ENCODE peak calls at places on chromosomes 13 and 19, in six cellular contexts. T is HEK293T, Q is H1, K is WTC11, H is HCT116, F is K562. D is an unnamed sample.

GRCh38 chr13:65456150-65456912 is 1773.8 kb downstream of the PCDH9 start:
- DNase-seq in T (no peak), Q (no peak), K (no peak), H (no peak), F (no peak), D (no peak)

GRCh38 chr13:21516806-21517205 is 57.7 kb upstream of the ZDHHC20 start:
- DNase-seq in T (no peak), Q (no peak), K (no peak), H (no peak), F (no peak), D (no peak)

GRCh38 chr19:3983936-3984583 is 1.2 kb downstream of the EEF2 start:
- DNase-seq in T (no peak), Q (no peak), K (no peak), H (no peak), F (peak), D (no peak)

GRCh38 chr13:21458457-21458815 is 667 bp downstream of the ZDHHC20 start:
- DNase-seq in T (peak), Q (no peak), K (peak), H (no peak), F (peak), D (no peak)

GRCh38 chr13:46492946-46493345 is 60.0 kb upstream of the LRCH1 start:
- DNase-seq in T (peak), Q (no peak), K (no peak), H (peak), F (peak), D (peak)

GRCh38 chr13:32040052-32040642 is 8.6 kb downstream of the FRY start:
- DNase-seq in T (no peak), Q (no peak), K (no peak), H (no peak), F (no peak), D (no peak)

GRCh38 chr13:113023217-113023597 is 54.2 kb downstream of the MCF2L start:
- DNase-seq in T (no peak), Q (no peak), K (no peak), H (no peak), F (peak), D (peak)

GRCh38 chr19:52492201-52492960 is 35.1 kb upstream of the ZNF808 start:
- DNase-seq in T (no peak), Q (peak), K (peak), H (no peak), F (peak), D (no peak)

GRCh38 chr13:70366720-70367119 is 258.5 kb upstream of the KLHL1 start:
- DNase-seq in T (no peak), Q (no peak), K (no peak), H (no peak), F (no peak), D (no peak)

GRCh38 chr13:48580185-48580803 is 47.4 kb upstream of the RCBTB2 start:
- DNase-seq in T (peak), Q (no peak), K (peak), H (peak), F (peak), D (peak)

GRCh38 chr13:30805132-30805537 is 69.8 kb downstream of the ALOX5AP start:
- DNase-seq in T (no peak), Q (no peak), K (no peak), H (no peak), F (no peak), D (peak)

GRCh38 chr13:28179974-28180373 is 41.6 kb downstream of the PAN3 start:
- DNase-seq in T (no peak), Q (no peak), K (no peak), H (no peak), F (no peak), D (no peak)

GRCh38 chr13:46554971-46555370 is 2.0 kb downstream of the LRCH1 start:
- DNase-seq in T (no peak), Q (no peak), K (no peak), H (no peak), F (no peak), D (no peak)

GRCh38 chr19:3615524-3616135 is 9.0 kb upstream of the TBXA2R start:
- DNase-seq in T (no peak), Q (no peak), K (no peak), H (no peak), F (no peak), D (no peak)

GRCh38 chr19:53504903-53505302 is 33.0 kb upstream of the ZNF331 start:
- DNase-seq in T (no peak), Q (no peak), K (no peak), H (no peak), F (no peak), D (peak)

GRCh38 chr13:41054212-41054877 is 7.0 kb upstream of the WBP4 start:
- DNase-seq in T (peak), Q (no peak), K (no peak), H (no peak), F (no peak), D (peak)

GRCh38 chr19:45322744-45323281 is at the start of gene CKM:
- DNase-seq in T (no peak), Q (no peak), K (no peak), H (no peak), F (no peak), D (no peak)
- TF ChIP-seq SP1 in T (no peak), Q (no peak), K (no peak), H (no peak), F (no peak), D (no peak)

GRCh38 chr13:101429733-101430132 is 13.4 kb upstream of the NALCN start:
- DNase-seq in T (no peak), Q (no peak), K (no peak), H (no peak), F (no peak), D (no peak)

GRCh38 chr13:101425156-101425471 is 8.8 kb upstream of the NALCN start:
- DNase-seq in T (no peak), Q (no peak), K (no peak), H (no peak), F (no peak), D (no peak)

GRCh38 chr13:101423872-101424271 is 7.6 kb upstream of the NALCN start:
- DNase-seq in T (no peak), Q (no peak), K (no peak), H (no peak), F (no peak), D (no peak)

GRCh38 chr13:101425623-101426022 is 9.3 kb upstream of the NALCN start:
- DNase-seq in T (no peak), Q (no peak), K (no peak), H (no peak), F (no peak), D (no peak)

GRCh38 chr13:101424381-101425155 is 8.3 kb upstream of the NALCN start:
- DNase-seq in T (no peak), Q (no peak), K (no peak), H (no peak), F (no peak), D (peak)
- TF ChIP-seq SP1 in T (no peak), Q (no peak), K (no peak), H (no peak), F (no peak), D (no peak)

GRCh38 chr19:19405919-19406877 is 723 bp downstream of the GATAD2A start:
- DNase-seq in T (peak), Q (no peak), K (peak), H (no peak), F (peak), D (no peak)
- TF ChIP-seq SP1 in T (no peak), Q (no peak), K (no peak), H (no peak), F (no peak), D (no peak)

DNA sequence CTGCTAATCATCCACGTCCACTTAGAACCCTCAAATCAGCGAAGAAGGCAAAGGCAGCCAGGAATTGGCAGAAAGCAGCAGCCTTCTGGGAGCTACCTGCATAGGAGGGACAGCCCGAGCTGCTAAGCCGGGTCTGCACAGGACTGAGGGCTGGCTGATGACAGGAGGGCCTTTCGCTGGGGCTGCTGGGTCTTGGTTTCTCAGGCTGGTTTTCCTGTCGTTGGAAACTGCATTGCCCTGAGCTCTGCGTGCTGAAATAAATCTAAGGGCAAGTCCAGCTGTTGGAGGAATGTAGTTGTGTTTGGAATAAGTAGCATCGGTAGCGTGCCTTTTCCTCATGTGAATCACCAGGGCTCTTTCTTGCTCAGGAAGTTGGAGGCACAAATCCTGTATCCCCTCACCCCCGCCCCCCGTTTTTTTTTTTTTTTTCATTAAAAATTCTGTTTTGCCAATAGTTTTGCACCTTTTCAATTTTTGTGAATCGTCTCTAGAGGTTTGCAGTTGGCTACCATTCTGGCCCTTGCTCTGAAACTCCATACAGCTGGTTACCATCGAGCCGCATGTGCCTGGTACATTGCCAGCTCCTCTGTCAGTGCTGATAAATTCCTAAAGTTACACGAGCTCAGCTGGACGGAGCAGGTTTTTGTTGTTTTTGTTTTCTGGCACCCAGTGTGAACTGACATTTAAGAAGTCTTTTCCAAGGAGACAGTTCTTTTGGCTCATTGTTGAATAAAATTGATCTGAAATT is 193.9 kb upstream of the RNF113B start:
- DNase-seq in T (no peak), Q (no peak), K (no peak), H (no peak), F (no peak), D (no peak)
- TF ChIP-seq SP1 in T (no peak), Q (no peak), K (no peak), H (no peak), F (no peak), D (no peak)

GRCh38 chr19:55472463-55472862 is 4.0 kb upstream of the ZNF628 start:
- DNase-seq in T (no peak), Q (no peak), K (no peak), H (peak), F (no peak), D (peak)

GRCh38 chr19:55476100-55476775 is at the start of gene ZNF628:
- DNase-seq in T (peak), Q (peak), K (peak), H (peak), F (peak), D (peak)

GRCh38 chr19:55473201-55473600 is 3.2 kb upstream of the ZNF628 start:
- DNase-seq in T (no peak), Q (no peak), K (no peak), H (no peak), F (no peak), D (no peak)

GRCh38 chr19:55473613-55474012 is 2.8 kb upstream of the ZNF628 start:
- DNase-seq in T (no peak), Q (no peak), K (no peak), H (no peak), F (no peak), D (no peak)

GRCh38 chr19:55474269-55475265 is 1.9 kb upstream of the ZNF628 start:
- DNase-seq in T (no peak), Q (no peak), K (no peak), H (no peak), F (no peak), D (no peak)
- TF ChIP-seq SP1 in T (no peak), Q (no peak), K (no peak), H (no peak), F (no peak), D (no peak)

D was measured in HepG2.